ENCODE peak calls at places on chromosome 2, in six cellular contexts. One of them, this sample, is unnamed.

GRCh38 chr2:42200534-42201227 is 31.5 kb downstream of the EML4 start:
- DNase-seq in left ventricle myocardium inferior: no peak
- DNase-seq in CD8-positive, alpha-beta memory T cell: no peak
- DNase-seq in tibial artery: no peak
- DNase-seq in upper lobe of right lung: no peak
- DNase-seq in sigmoid colon: no peak
- DNase-seq in this sample: no peak

GRCh38 chr2:187500585-187501359 is 52.7 kb upstream of the CALCRL start:
- DNase-seq in tibial artery: no peak
- DNase-seq in CD8-positive, alpha-beta memory T cell: no peak
- DNase-seq in left ventricle myocardium inferior: no peak
- DNase-seq in upper lobe of right lung: no peak
- DNase-seq in sigmoid colon: no peak
- DNase-seq in this sample: no peak

GRCh38 chr2:236711440-236711839 is 141.8 kb downstream of the ACKR3 start:
- DNase-seq in left ventricle myocardium inferior: no peak
- DNase-seq in CD8-positive, alpha-beta memory T cell: no peak
- DNase-seq in upper lobe of right lung: no peak
- DNase-seq in sigmoid colon: peak; percentile 79
- DNase-seq in tibial artery: peak; percentile 67
- DNase-seq in this sample: no peak

GRCh38 chr2:54008439-54008838 is 37.6 kb upstream of the PSME4 start:
- DNase-seq in sigmoid colon: no peak
- DNase-seq in left ventricle myocardium inferior: no peak
- DNase-seq in tibial artery: no peak
- DNase-seq in CD8-positive, alpha-beta memory T cell: no peak
- DNase-seq in upper lobe of right lung: no peak
- DNase-seq in this sample: no peak

GRCh38 chr2:72176281-72176680 is 28.6 kb upstream of the CYP26B1 start:
- DNase-seq in CD8-positive, alpha-beta memory T cell: no peak
- DNase-seq in upper lobe of right lung: no peak
- DNase-seq in sigmoid colon: no peak
- DNase-seq in left ventricle myocardium inferior: no peak
- DNase-seq in tibial artery: no peak
- DNase-seq in this sample: no peak

GRCh38 chr2:36486546-36487044 is 111.4 kb downstream of the FEZ2 start:
- DNase-seq in tibial artery: no peak
- DNase-seq in CD8-positive, alpha-beta memory T cell: no peak
- DNase-seq in left ventricle myocardium inferior: no peak
- DNase-seq in upper lobe of right lung: no peak
- DNase-seq in sigmoid colon: no peak
- DNase-seq in this sample: no peak

GRCh38 chr2:133886735-133887675 is 318.7 kb upstream of the NCKAP5 start:
- DNase-seq in upper lobe of right lung: peak; percentile 79
- DNase-seq in left ventricle myocardium inferior: peak; percentile 70
- DNase-seq in tibial artery: peak; percentile 75
- DNase-seq in sigmoid colon: peak; percentile 70
- DNase-seq in CD8-positive, alpha-beta memory T cell: peak; percentile 17
- DNase-seq in this sample: peak; percentile 71

GRCh38 chr2:168203762-168204693 is 43.4 kb downstream of the STK39 start:
- DNase-seq in upper lobe of right lung: no peak
- DNase-seq in left ventricle myocardium inferior: no peak
- DNase-seq in sigmoid colon: no peak
- DNase-seq in tibial artery: no peak
- DNase-seq in CD8-positive, alpha-beta memory T cell: no peak
- DNase-seq in this sample: no peak

GRCh38 chr2:11169333-11169732 is 14.1 kb downstream of the SLC66A3 start:
- DNase-seq in sigmoid colon: no peak
- DNase-seq in CD8-positive, alpha-beta memory T cell: no peak
- DNase-seq in tibial artery: no peak
- DNase-seq in left ventricle myocardium inferior: no peak
- DNase-seq in upper lobe of right lung: no peak
- DNase-seq in this sample: no peak

GRCh38 chr2:58967736-58968135 is 726.6 kb upstream of the FANCL start:
- DNase-seq in sigmoid colon: no peak
- DNase-seq in upper lobe of right lung: no peak
- DNase-seq in tibial artery: no peak
- DNase-seq in CD8-positive, alpha-beta memory T cell: no peak
- DNase-seq in left ventricle myocardium inferior: no peak
- DNase-seq in this sample: no peak

DNA sequence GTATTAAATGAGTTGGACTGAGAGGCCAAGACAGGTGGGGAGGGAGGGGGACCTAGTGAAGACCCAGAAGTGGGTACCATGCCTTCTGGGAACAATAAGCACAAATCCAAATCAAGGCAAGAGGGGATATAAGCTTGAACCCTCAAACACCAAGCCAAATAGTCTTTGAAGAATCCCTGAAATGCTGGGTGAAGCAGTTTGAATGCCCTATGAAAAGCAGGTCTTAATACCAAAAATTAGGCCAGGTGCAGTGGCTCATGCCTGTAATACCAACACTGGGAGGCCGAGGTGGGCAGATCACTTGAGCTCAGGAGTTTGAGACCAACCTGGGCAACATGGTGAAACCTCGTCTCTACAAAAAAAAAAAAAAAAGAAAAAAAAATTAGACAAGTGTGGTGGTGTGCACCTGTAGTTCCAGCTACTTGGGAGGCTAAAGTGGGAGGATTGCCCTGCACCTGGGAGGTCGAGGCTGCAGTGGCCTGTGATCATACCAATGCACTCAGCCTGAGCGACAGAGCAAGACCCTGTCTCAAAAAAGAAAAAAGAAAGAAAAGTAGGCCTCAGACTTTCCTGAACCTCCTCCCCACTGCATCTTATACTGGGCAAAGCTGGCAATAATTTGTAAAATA is 3.5 kb downstream of the PCBP1 start:
- DNase-seq in sigmoid colon: peak; percentile 43
- DNase-seq in upper lobe of right lung: no peak
- DNase-seq in tibial artery: no peak
- DNase-seq in CD8-positive, alpha-beta memory T cell: no peak
- DNase-seq in left ventricle myocardium inferior: no peak
- DNase-seq in this sample: no peak
- H3K27ac ChIP-seq in sigmoid colon: peak overlapping the region; percentile 100
- H3K27ac ChIP-seq in upper lobe of right lung: peak overlapping the region; percentile 100
- H3K27ac ChIP-seq in tibial artery: peak overlapping the region; percentile 94
- H3K27ac ChIP-seq in CD8-positive, alpha-beta memory T cell: no peak overlapping the region
- H3K27ac ChIP-seq in left ventricle myocardium inferior: peak overlapping the region; percentile 100
- H3K27ac ChIP-seq in this sample: no peak overlapping the region

GRCh38 chr2:38723173-38723572 is 28.0 kb downstream of the SRSF7 start:
- DNase-seq in CD8-positive, alpha-beta memory T cell: no peak
- DNase-seq in left ventricle myocardium inferior: no peak
- DNase-seq in tibial artery: peak; percentile 1
- DNase-seq in upper lobe of right lung: no peak
- DNase-seq in sigmoid colon: no peak
- DNase-seq in this sample: peak; percentile 61
- H3K27ac ChIP-seq in CD8-positive, alpha-beta memory T cell: no peak overlapping the region
- H3K27ac ChIP-seq in left ventricle myocardium inferior: peak overlapping the region; percentile 88
- H3K27ac ChIP-seq in tibial artery: no peak overlapping the region
- H3K27ac ChIP-seq in upper lobe of right lung: no peak overlapping the region
- H3K27ac ChIP-seq in sigmoid colon: no peak overlapping the region
- H3K27ac ChIP-seq in this sample: peak overlapping the region; percentile 82

GRCh38 chr2:137991078-137991477 is 26.8 kb downstream of the HNMT start:
- DNase-seq in left ventricle myocardium inferior: no peak
- DNase-seq in upper lobe of right lung: no peak
- DNase-seq in tibial artery: no peak
- DNase-seq in CD8-positive, alpha-beta memory T cell: no peak
- DNase-seq in sigmoid colon: no peak
- DNase-seq in this sample: no peak
- H3K27ac ChIP-seq in left ventricle myocardium inferior: no peak overlapping the region
- H3K27ac ChIP-seq in upper lobe of right lung: no peak overlapping the region
- H3K27ac ChIP-seq in tibial artery: no peak overlapping the region
- H3K27ac ChIP-seq in CD8-positive, alpha-beta memory T cell: no peak overlapping the region
- H3K27ac ChIP-seq in sigmoid colon: no peak overlapping the region
- H3K27ac ChIP-seq in this sample: no peak overlapping the region

GRCh38 chr2:98830573-98831145 is 99.7 kb upstream of the MGAT4A start:
- DNase-seq in upper lobe of right lung: no peak
- DNase-seq in left ventricle myocardium inferior: no peak
- DNase-seq in sigmoid colon: no peak
- DNase-seq in tibial artery: no peak
- DNase-seq in CD8-positive, alpha-beta memory T cell: no peak
- DNase-seq in this sample: no peak

GRCh38 chr2:98833917-98834263 is 102.1 kb downstream of the CRACDL start:
- DNase-seq in CD8-positive, alpha-beta memory T cell: no peak
- DNase-seq in left ventricle myocardium inferior: no peak
- DNase-seq in upper lobe of right lung: no peak
- DNase-seq in sigmoid colon: no peak
- DNase-seq in tibial artery: no peak
- DNase-seq in this sample: no peak

GRCh38 chr2:98833172-98833916 is 102.4 kb upstream of the MGAT4A start:
- DNase-seq in upper lobe of right lung: no peak
- DNase-seq in sigmoid colon: no peak
- DNase-seq in left ventricle myocardium inferior: peak; percentile 54
- DNase-seq in tibial artery: no peak
- DNase-seq in CD8-positive, alpha-beta memory T cell: no peak
- DNase-seq in this sample: no peak

GRCh38 chr2:98829586-98830270 is 98.8 kb upstream of the MGAT4A start:
- DNase-seq in upper lobe of right lung: no peak
- DNase-seq in sigmoid colon: no peak
- DNase-seq in CD8-positive, alpha-beta memory T cell: no peak
- DNase-seq in tibial artery: no peak
- DNase-seq in left ventricle myocardium inferior: no peak
- DNase-seq in this sample: no peak

DNA sequence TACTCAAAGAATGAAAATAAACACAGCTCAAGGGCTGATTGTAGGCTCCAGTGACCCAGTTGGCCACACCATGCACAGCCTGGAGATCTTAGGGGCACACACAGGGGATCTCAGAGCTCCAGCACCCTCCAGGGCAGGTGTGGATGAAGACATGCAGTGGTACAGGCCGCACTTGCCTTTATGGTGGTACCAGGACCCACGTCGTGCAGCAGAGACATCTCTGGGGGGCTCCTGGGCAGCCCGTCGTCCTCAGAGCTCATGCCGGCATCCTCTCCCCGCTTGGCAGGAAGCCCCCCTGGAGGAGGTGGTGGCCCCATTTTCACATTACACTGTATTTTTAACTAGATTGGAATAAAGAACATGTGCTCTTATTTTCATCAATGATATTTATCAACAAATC is 101.2 kb upstream of the MGAT4A start:
- DNase-seq in sigmoid colon: no peak
- DNase-seq in upper lobe of right lung: no peak
- DNase-seq in CD8-positive, alpha-beta memory T cell: no peak
- DNase-seq in left ventricle myocardium inferior: no peak
- DNase-seq in tibial artery: no peak
- DNase-seq in this sample: no peak
- H3K27ac ChIP-seq in sigmoid colon: peak overlapping the region; percentile 62
- H3K27ac ChIP-seq in upper lobe of right lung: peak overlapping the region; percentile 73
- H3K27ac ChIP-seq in CD8-positive, alpha-beta memory T cell: no peak overlapping the region
- H3K27ac ChIP-seq in left ventricle myocardium inferior: peak overlapping the region; percentile 94
- H3K27ac ChIP-seq in tibial artery: no peak overlapping the region
- H3K27ac ChIP-seq in this sample: no peak overlapping the region

DNA sequence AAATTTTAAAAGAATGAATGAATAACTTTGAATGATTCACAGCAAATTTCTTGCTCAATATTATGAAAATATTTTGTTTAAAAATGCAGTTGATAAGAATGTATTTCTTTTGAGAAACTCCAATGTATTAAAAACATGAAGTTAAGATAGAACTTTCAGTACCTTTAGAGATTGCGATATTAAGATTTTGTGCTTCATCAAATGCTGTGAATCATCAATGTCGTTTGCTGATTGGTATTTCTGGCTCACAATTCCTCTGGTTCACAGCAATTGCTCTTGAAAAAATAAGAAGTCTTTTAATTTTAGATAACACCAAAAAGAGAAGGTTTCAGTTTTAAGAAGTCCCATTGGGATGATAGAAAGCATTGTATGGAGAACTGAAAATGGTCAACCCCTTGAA is 228.7 kb downstream of the IKZF2 start:
- DNase-seq in left ventricle myocardium inferior: no peak
- DNase-seq in CD8-positive, alpha-beta memory T cell: no peak
- DNase-seq in sigmoid colon: no peak
- DNase-seq in upper lobe of right lung: no peak
- DNase-seq in tibial artery: no peak
- DNase-seq in this sample: no peak
- H3K27ac ChIP-seq in left ventricle myocardium inferior: no peak overlapping the region
- H3K27ac ChIP-seq in CD8-positive, alpha-beta memory T cell: no peak overlapping the region
- H3K27ac ChIP-seq in sigmoid colon: no peak overlapping the region
- H3K27ac ChIP-seq in upper lobe of right lung: no peak overlapping the region
- H3K27ac ChIP-seq in tibial artery: no peak overlapping the region
- H3K27ac ChIP-seq in this sample: no peak overlapping the region

GRCh38 chr2:2880938-2881337 is 496.7 kb downstream of the EIPR1 start:
- DNase-seq in CD8-positive, alpha-beta memory T cell: no peak
- DNase-seq in tibial artery: no peak
- DNase-seq in sigmoid colon: no peak
- DNase-seq in left ventricle myocardium inferior: no peak
- DNase-seq in upper lobe of right lung: no peak
- DNase-seq in this sample: no peak

GRCh38 chr2:2877427-2877826 is 500.2 kb downstream of the EIPR1 start:
- DNase-seq in upper lobe of right lung: no peak
- DNase-seq in left ventricle myocardium inferior: no peak
- DNase-seq in tibial artery: no peak
- DNase-seq in sigmoid colon: no peak
- DNase-seq in CD8-positive, alpha-beta memory T cell: no peak
- DNase-seq in this sample: no peak

GRCh38 chr2:2879776-2880175 is 497.8 kb downstream of the EIPR1 start:
- DNase-seq in CD8-positive, alpha-beta memory T cell: no peak
- DNase-seq in left ventricle myocardium inferior: no peak
- DNase-seq in upper lobe of right lung: no peak
- DNase-seq in tibial artery: no peak
- DNase-seq in sigmoid colon: no peak
- DNase-seq in this sample: no peak

GRCh38 chr2:2881507-2881906 is 496.1 kb downstream of the EIPR1 start:
- DNase-seq in upper lobe of right lung: no peak
- DNase-seq in sigmoid colon: no peak
- DNase-seq in tibial artery: no peak
- DNase-seq in CD8-positive, alpha-beta memory T cell: no peak
- DNase-seq in left ventricle myocardium inferior: no peak
- DNase-seq in this sample: no peak

DNA sequence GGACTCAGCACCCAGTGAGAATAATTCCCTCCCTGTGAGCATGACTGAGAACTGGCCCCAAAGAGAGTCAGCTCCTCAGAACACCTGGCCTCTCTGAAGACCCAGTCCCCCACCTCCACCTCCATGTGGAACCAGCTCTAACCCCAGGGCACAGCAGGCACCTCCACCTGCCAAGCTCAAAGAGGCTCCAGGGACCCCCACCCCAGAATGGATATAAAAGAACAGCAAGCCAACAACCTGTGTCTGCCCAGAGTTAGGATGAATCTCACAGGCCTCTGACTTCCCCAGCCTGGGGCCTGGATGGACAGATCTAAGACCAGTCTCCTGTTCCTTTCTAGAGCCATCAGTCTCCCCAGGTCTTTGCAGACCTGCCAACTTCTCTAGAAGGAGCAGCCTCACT is 498.5 kb downstream of the EIPR1 start:
- DNase-seq in tibial artery: no peak
- DNase-seq in CD8-positive, alpha-beta memory T cell: no peak
- DNase-seq in sigmoid colon: no peak
- DNase-seq in upper lobe of right lung: no peak
- DNase-seq in left ventricle myocardium inferior: no peak
- DNase-seq in this sample: no peak
- H3K27ac ChIP-seq in tibial artery: no peak overlapping the region
- H3K27ac ChIP-seq in CD8-positive, alpha-beta memory T cell: no peak overlapping the region
- H3K27ac ChIP-seq in sigmoid colon: no peak overlapping the region
- H3K27ac ChIP-seq in upper lobe of right lung: no peak overlapping the region
- H3K27ac ChIP-seq in left ventricle myocardium inferior: no peak overlapping the region
- H3K27ac ChIP-seq in this sample: no peak overlapping the region